ENCODE peak calls at places on chromosomes 13 and 19, in six cellular contexts. Z is OCI-LY7, K is SK-N-SH, V is GM23248, P is neural progenitor cell, R is hepatocyte. S is an unnamed sample.

GRCh38 chr13:92221916-92222315 is 823.5 kb downstream of the GPC5 start:
- DNase-seq in K (no peak), P (peak), V (no peak), R (peak), Z (no peak), S (no peak)

GRCh38 chr13:102443234-102443633 is 41.4 kb upstream of the FGF14 start:
- DNase-seq in V (no peak), R (no peak), Z (no peak), P (no peak), K (no peak), S (no peak)

GRCh38 chr19:17473041-17473440 is 2.7 kb downstream of the SLC27A1 start:
- DNase-seq in R (no peak), K (no peak), V (peak), Z (no peak), P (no peak), S (no peak)

GRCh38 chr13:31418186-31418585 is 218.4 kb downstream of the B3GLCT start:
- DNase-seq in K (no peak), V (no peak), Z (no peak), R (no peak), P (no peak), S (no peak)

GRCh38 chr19:32464279-32464678 is 58.7 kb downstream of the DPY19L3 start:
- DNase-seq in V (peak), R (no peak), P (no peak), Z (peak), K (peak), S (no peak)

GRCh38 chr19:33193864-33194362 is at the start of gene LRP3:
- DNase-seq in V (peak), P (peak), R (peak), K (peak), Z (no peak), S (peak)

GRCh38 chr13:108305655-108306054 is 36.1 kb downstream of the TNFSF13B start:
- DNase-seq in R (no peak), V (no peak), Z (no peak), K (no peak), P (no peak), S (no peak)

GRCh38 chr19:23436318-23436717 is 41.0 kb upstream of the ZNF91 start:
- DNase-seq in K (no peak), P (no peak), V (no peak), Z (peak), R (no peak), S (peak)

GRCh38 chr13:107906131-107906530 is 309.2 kb downstream of the LIG4 start:
- DNase-seq in R (no peak), Z (no peak), P (no peak), K (no peak), V (no peak), S (no peak)

GRCh38 chr13:78323848-78324247 is 279.5 kb downstream of the POU4F1 start:
- DNase-seq in P (no peak), K (no peak), R (no peak), Z (no peak), V (no peak), S (no peak)

GRCh38 chr13:98479496-98480003 is 97.4 kb downstream of the STK24 start:
- DNase-seq in Z (no peak), P (no peak), V (no peak), R (no peak), K (no peak), S (no peak)

GRCh38 chr13:99320693-99321481 is 13.7 kb upstream of the GPR183 start:
- DNase-seq in R (no peak), Z (no peak), K (no peak), P (no peak), V (peak), S (no peak)

GRCh38 chr13:96252903-96253302 is 163.0 kb downstream of the HS6ST3 start:
- DNase-seq in K (no peak), R (no peak), V (no peak), P (no peak), Z (no peak), S (no peak)

GRCh38 chr13:31765441-31765840 is 26.1 kb downstream of the RXFP2 start:
- DNase-seq in R (no peak), V (peak), K (no peak), Z (no peak), P (no peak), S (no peak)

GRCh38 chr13:102686024-102686423 is 8.8 kb downstream of the METTL21C start:
- DNase-seq in Z (no peak), P (no peak), R (no peak), K (no peak), V (no peak), S (no peak)

GRCh38 chr19:49936549-49936948 is 7.2 kb upstream of the NUP62 start:
- DNase-seq in K (no peak), V (no peak), P (no peak), R (no peak), Z (no peak), S (no peak)

GRCh38 chr19:3603121-3603841 is 3.4 kb downstream of the TBXA2R start:
- DNase-seq in K (no peak), P (no peak), Z (no peak), V (no peak), R (no peak), S (no peak)

GRCh38 chr19:30160426-30160825 is 211.8 kb upstream of the ZNF536 start:
- DNase-seq in P (no peak), V (no peak), Z (no peak), K (no peak), R (no peak), S (no peak)

GRCh38 chr13:20993211-20993610 is 68.2 kb downstream of the LATS2 start:
- DNase-seq in V (peak), Z (no peak), P (no peak), K (no peak), R (no peak), S (no peak)

GRCh38 chr13:95338905-95339304 is 37.7 kb upstream of the ABCC4 start:
- DNase-seq in R (no peak), Z (no peak), K (no peak), V (no peak), P (no peak), S (no peak)

GRCh38 chr19:51873097-51873496 is 14.7 kb downstream of the ZNF577 start:
- DNase-seq in P (no peak), K (no peak), Z (no peak), V (no peak), R (no peak), S (no peak)

GRCh38 chr19:49894011-49894664 is 2.5 kb downstream of the IL4I1 start:
- DNase-seq in P (no peak), V (no peak), K (no peak), Z (no peak), R (no peak), S (no peak)

GRCh38 chr19:19372656-19373416 is 32.6 kb upstream of the GATAD2A start:
- DNase-seq in Z (peak), R (peak), V (peak), K (no peak), P (no peak), S (peak)

GRCh38 chr19:19214892-19215291 is 3.1 kb downstream of the NCAN start:
- DNase-seq in K (no peak), Z (peak), V (peak), R (peak), P (peak), S (peak)

GRCh38 chr13:59680429-59681024 is 483.2 kb downstream of the DIAPH3 start:
- DNase-seq in Z (peak), V (peak), R (no peak), K (no peak), P (peak), S (peak)

GRCh38 chr19:29417048-29417447 is 108.7 kb upstream of the VSTM2B start:
- DNase-seq in P (no peak), K (no peak), V (no peak), Z (no peak), R (no peak), S (no peak)

GRCh38 chr13:73625562-73626339 is 508.5 kb downstream of the KLF12 start:
- DNase-seq in Z (no peak), V (no peak), K (no peak), P (no peak), R (no peak), S (no peak)

GRCh38 chr19:38959618-38960017 is 15.9 kb downstream of the FBXO17 start:
- DNase-seq in R (no peak), V (no peak), K (no peak), P (no peak), Z (no peak), S (no peak)

GRCh38 chr19:8722032-8722431 is 598 bp downstream of the OR2Z1 start:
- DNase-seq in R (no peak), K (no peak), V (no peak), P (no peak), Z (no peak), S (no peak)

GRCh38 chr13:112903606-112904195 is 65.3 kb upstream of the MCF2L start:
- DNase-seq in K (no peak), P (no peak), Z (no peak), V (no peak), R (no peak), S (no peak)

GRCh38 chr19:1355974-1356865 is 27.5 kb upstream of the NDUFS7 start:
- DNase-seq in P (peak), R (no peak), K (no peak), V (peak), Z (no peak), S (no peak)

GRCh38 chr19:30160996-30161655 is 211.1 kb upstream of the ZNF536 start:
- DNase-seq in V (no peak), K (no peak), P (no peak), Z (no peak), R (no peak), S (no peak)

GRCh38 chr13:90713436-90714133 is 633.9 kb upstream of the MIR17HG start:
- DNase-seq in Z (peak), K (peak), R (no peak), V (no peak), P (no peak), S (no peak)

GRCh38 chr19:34244611-34245299 is 9.6 kb upstream of the GARRE1 start:
- DNase-seq in R (no peak), Z (no peak), K (no peak), P (no peak), V (peak), S (no peak)

GRCh38 chr19:34256835-34257558 is 2.6 kb downstream of the GARRE1 start:
- DNase-seq in Z (no peak), P (no peak), R (no peak), K (no peak), V (peak), S (no peak)

GRCh38 chr19:4748589-4748988 is 24.9 kb upstream of the DPP9 start:
- DNase-seq in V (no peak), R (no peak), K (no peak), Z (no peak), P (no peak), S (no peak)

GRCh38 chr13:102877285-102877684 is 31.5 kb downstream of the ERCC5 start:
- DNase-seq in R (peak), V (peak), Z (no peak), P (no peak), K (no peak), S (no peak)

GRCh38 chr19:11033251-11033650 is 56.0 kb upstream of the LDLR start:
- DNase-seq in Z (no peak), K (no peak), P (no peak), R (no peak), V (no peak), S (no peak)

GRCh38 chr19:48858984-48859710 is 9.3 kb downstream of the PLEKHA4 start:
- DNase-seq in Z (peak), R (no peak), P (no peak), K (no peak), V (peak), S (peak)

GRCh38 chr19:48859711-48860572 is 8.5 kb downstream of the PLEKHA4 start:
- DNase-seq in V (no peak), Z (no peak), K (peak), R (no peak), P (peak), S (peak)

GRCh38 chr19:48856921-48857320 is 11.5 kb downstream of the PLEKHA4 start:
- DNase-seq in K (no peak), R (no peak), P (no peak), Z (no peak), V (peak), S (no peak)

GRCh38 chr19:48862827-48863226 is 5.6 kb downstream of the PLEKHA4 start:
- DNase-seq in V (no peak), Z (no peak), R (no peak), K (no peak), P (no peak), S (no peak)

GRCh38 chr19:48861313-48861712 is 7.1 kb downstream of the PLEKHA4 start:
- DNase-seq in V (no peak), K (no peak), Z (no peak), R (no peak), P (no peak), S (no peak)
- TF ChIP-seq EZH2phosphoT487 in V (no peak), K (no peak), Z (no peak), R (no peak), P (no peak), S (no peak)

GRCh38 chr13:27971236-27971645 is 2.1 kb upstream of the CDX2 start:
- DNase-seq in R (peak), V (no peak), K (peak), Z (no peak), P (peak), S (peak)
- TF ChIP-seq EZH2phosphoT487 in R (no peak), V (no peak), K (no peak), Z (no peak), P (no peak), S (no peak)

DNA sequence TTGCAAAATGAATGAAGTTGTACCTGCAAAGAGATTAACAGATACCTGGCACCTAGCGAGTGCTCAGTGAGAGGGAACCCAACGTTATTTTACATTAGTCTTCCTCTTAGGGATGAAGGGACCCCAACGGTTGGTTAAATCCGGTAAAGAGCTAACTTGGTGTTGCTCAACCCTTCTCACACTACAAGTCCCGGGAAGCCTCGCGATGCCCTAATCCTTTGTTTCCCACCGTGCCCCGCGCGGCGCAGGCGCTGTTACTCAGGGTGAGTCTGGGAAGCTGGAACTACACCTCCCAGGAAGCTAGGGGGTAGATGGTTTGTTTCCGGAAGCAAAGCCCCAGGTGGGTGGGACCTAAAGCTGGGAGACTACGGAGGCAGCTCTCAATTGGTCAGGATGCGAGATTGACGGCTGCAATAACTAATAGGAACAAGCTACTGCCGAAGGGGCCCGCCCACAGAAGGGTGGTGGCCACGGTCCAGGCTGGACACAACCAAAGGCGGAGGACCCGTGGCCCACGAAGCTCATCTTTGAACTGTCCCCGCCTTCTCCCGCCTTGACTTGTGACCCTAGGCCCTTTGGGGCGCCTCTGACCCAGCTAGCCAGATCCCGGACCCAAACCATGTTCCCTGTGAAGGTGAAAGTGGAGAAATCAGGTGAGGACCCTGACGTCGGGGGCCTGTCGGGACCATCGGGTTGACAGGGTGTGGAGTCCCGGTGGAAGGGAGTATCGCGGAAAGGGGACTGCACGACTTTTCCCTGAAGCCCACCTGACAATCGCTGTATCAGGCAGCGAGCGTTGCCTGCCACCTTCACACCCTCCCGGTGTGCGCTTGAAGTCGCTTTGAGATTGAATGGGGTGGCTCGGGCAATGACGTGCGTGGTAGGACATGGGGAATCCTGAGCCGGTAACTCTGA is at the start of gene LIN37:
- DNase-seq in K (peak), P (peak), Z (peak), R (peak), V (peak), S (peak)
- TF ChIP-seq EZH2phosphoT487 in K (no peak), P (no peak), Z (no peak), R (no peak), V (no peak), S (no peak)

GRCh38 chr13:44809152-44809551 is 180.1 kb downstream of the NUFIP1 start:
- DNase-seq in R (peak), P (no peak), Z (no peak), K (no peak), V (no peak), S (no peak)

GRCh38 chr13:44801990-44802389 is 187.3 kb downstream of the NUFIP1 start:
- DNase-seq in R (peak), Z (no peak), V (peak), K (no peak), P (no peak), S (no peak)

GRCh38 chr13:44803390-44803789 is 185.9 kb downstream of the NUFIP1 start:
- DNase-seq in R (no peak), K (no peak), V (no peak), Z (no peak), P (no peak), S (no peak)

GRCh38 chr13:44806841-44807240 is 182.4 kb downstream of the NUFIP1 start:
- DNase-seq in P (no peak), Z (no peak), V (no peak), R (no peak), K (no peak), S (no peak)

DNA sequence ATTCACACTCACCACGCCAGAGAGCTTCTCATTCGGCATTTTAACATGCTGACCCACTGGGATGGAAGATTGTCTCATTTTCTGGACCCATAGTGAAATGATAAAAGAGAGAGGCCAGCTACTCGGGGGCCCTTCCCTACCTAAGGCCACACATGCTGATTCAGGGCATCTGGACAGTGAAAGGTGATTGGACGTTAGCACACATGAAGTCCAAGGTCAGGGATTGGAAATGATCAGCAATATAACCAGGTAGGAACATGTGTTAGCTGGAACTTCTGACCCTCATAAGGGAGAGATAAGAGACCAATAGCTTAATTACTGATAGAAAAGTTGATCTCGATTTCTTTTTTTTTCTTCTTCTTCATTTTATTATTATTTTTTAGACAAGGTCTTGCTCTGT is 183.6 kb downstream of the NUFIP1 start:
- DNase-seq in K (no peak), V (no peak), P (no peak), Z (no peak), R (no peak), S (no peak)
- TF ChIP-seq EZH2phosphoT487 in K (no peak), V (no peak), P (no peak), Z (no peak), R (no peak), S (no peak)

GRCh38 chr13:46121597-46122163 is 16.8 kb upstream of the CPB2 start:
- DNase-seq in R (no peak), K (no peak), V (no peak), P (no peak), Z (no peak), S (no peak)

GRCh38 chr13:46122304-46122703 is 17.5 kb upstream of the CPB2 start:
- DNase-seq in V (no peak), Z (no peak), R (no peak), K (no peak), P (no peak), S (no peak)

GRCh38 chr13:46116653-46117502 is 12.0 kb upstream of the CPB2 start:
- DNase-seq in Z (no peak), V (no peak), R (no peak), P (no peak), K (no peak), S (no peak)

GRCh38 chr13:46121033-46121432 is 16.2 kb upstream of the CPB2 start:
- DNase-seq in P (no peak), R (no peak), Z (no peak), K (no peak), V (no peak), S (no peak)

DNA sequence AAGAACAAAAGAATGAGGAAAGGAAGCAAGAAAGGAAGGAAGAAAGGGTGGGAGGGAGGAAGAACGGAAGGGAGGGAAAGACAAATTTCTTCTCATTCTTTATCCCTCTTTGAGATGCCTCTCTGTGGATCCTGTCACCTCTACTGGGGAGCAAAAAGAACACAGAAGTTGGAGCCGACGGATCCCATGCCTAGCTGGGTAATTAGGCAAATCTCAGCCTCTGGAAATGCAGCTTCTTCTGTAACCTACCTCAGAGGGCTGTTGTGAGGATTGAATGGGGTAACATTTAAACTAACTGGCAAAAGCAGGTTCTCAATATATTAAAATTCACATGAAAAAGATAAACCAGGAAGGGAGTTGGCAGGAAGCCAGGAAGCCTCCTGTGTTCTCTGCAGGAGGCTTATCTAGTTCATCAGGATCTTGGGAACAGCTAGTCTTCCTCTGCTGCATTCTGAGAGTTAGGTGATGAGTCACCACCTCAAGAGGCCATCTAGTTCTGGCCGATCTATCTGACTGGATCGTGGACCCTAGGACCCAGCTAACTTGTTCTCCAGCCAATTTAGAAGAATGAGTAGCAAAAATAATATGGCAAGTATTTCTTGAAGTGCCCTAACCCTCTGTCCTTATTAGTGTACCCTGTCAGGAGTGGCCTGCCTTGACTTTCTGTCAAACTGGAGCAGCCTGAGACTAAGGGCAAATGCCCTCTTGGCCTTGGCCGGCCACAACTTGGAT is 15.2 kb upstream of the CPB2 start:
- DNase-seq in K (no peak), R (peak), Z (no peak), P (no peak), V (peak), S (no peak)
- TF ChIP-seq EZH2phosphoT487 in K (no peak), R (no peak), Z (no peak), P (no peak), V (no peak), S (no peak)

GRCh38 chr13:28529836-28530235 is 34.9 kb upstream of the FLT1 start:
- DNase-seq in R (no peak), V (peak), Z (no peak), K (no peak), P (no peak), S (no peak)
- TF ChIP-seq EZH2phosphoT487 in R (no peak), V (no peak), Z (no peak), K (no peak), P (no peak), S (no peak)

S was measured in GM23338.